ENCODE peak calls at places on chromosomes 12 and 14, in eight cellular contexts. One of them, this sample, is unnamed.

GRCh38 chr14:100540141-100540925 is 46.9 kb downstream of the BEGAIN start:
- DNase-seq in fibroblast of the conjunctiva: no peak
- DNase-seq in psoas muscle: peak; percentile 7
- DNase-seq in activated CD4-positive, alpha-beta T cell treated with anti-CD3 and anti-CD28 coated beads, Interleukin-2, amount 50 U/mL, for 1 hour: no peak
- DNase-seq in cerebellum: no peak
- DNase-seq in T-helper 2 cell treated with Interferon-gamma antibody and Interleukin-4, amounts not matched to agents 5 μg/mL and 100 μg/mL, for 36 hours: no peak
- DNase-seq in Right ventricle myocardium inferior: peak; percentile 28
- DNase-seq in choroid plexus epithelial cell: no peak
- DNase-seq in this sample: no peak

GRCh38 chr12:114616081-114616480 is 67.9 kb downstream of the TBX3 start:
- DNase-seq in psoas muscle: no peak
- DNase-seq in fibroblast of the conjunctiva: no peak
- DNase-seq in Right ventricle myocardium inferior: no peak
- DNase-seq in T-helper 2 cell treated with Interferon-gamma antibody and Interleukin-4, amounts not matched to agents 5 μg/mL and 100 μg/mL, for 36 hours: no peak
- DNase-seq in cerebellum: no peak
- DNase-seq in choroid plexus epithelial cell: no peak
- DNase-seq in activated CD4-positive, alpha-beta T cell treated with anti-CD3 and anti-CD28 coated beads, Interleukin-2, amount 50 U/mL, for 1 hour: no peak
- DNase-seq in this sample: no peak

GRCh38 chr14:68976160-68977067 is 2.7 kb downstream of the ACTN1 start:
- DNase-seq in choroid plexus epithelial cell: peak; percentile 19
- DNase-seq in psoas muscle: peak; percentile 26
- DNase-seq in fibroblast of the conjunctiva: peak; percentile 22
- DNase-seq in Right ventricle myocardium inferior: peak; percentile 77
- DNase-seq in activated CD4-positive, alpha-beta T cell treated with anti-CD3 and anti-CD28 coated beads, Interleukin-2, amount 50 U/mL, for 1 hour: no peak
- DNase-seq in T-helper 2 cell treated with Interferon-gamma antibody and Interleukin-4, amounts not matched to agents 5 μg/mL and 100 μg/mL, for 36 hours: no peak
- DNase-seq in cerebellum: peak; percentile 36
- DNase-seq in this sample: peak; percentile 37

GRCh38 chr12:80058586-80058985 is 40.8 kb upstream of the OTOGL start:
- DNase-seq in Right ventricle myocardium inferior: no peak
- DNase-seq in activated CD4-positive, alpha-beta T cell treated with anti-CD3 and anti-CD28 coated beads, Interleukin-2, amount 50 U/mL, for 1 hour: no peak
- DNase-seq in fibroblast of the conjunctiva: no peak
- DNase-seq in T-helper 2 cell treated with Interferon-gamma antibody and Interleukin-4, amounts not matched to agents 5 μg/mL and 100 μg/mL, for 36 hours: no peak
- DNase-seq in psoas muscle: no peak
- DNase-seq in choroid plexus epithelial cell: no peak
- DNase-seq in cerebellum: no peak
- DNase-seq in this sample: no peak

GRCh38 chr12:51393676-51394545 is 2.7 kb upstream of the GALNT6 start:
- DNase-seq in psoas muscle: no peak
- DNase-seq in T-helper 2 cell treated with Interferon-gamma antibody and Interleukin-4, amounts not matched to agents 5 μg/mL and 100 μg/mL, for 36 hours: peak; percentile 51
- DNase-seq in Right ventricle myocardium inferior: no peak
- DNase-seq in fibroblast of the conjunctiva: no peak
- DNase-seq in choroid plexus epithelial cell: peak; percentile 59
- DNase-seq in activated CD4-positive, alpha-beta T cell treated with anti-CD3 and anti-CD28 coated beads, Interleukin-2, amount 50 U/mL, for 1 hour: peak; percentile 46
- DNase-seq in cerebellum: no peak
- DNase-seq in this sample: no peak

GRCh38 chr14:58395565-58395814 is 240 bp upstream of the TOMM20L start:
- DNase-seq in cerebellum: no peak
- DNase-seq in activated CD4-positive, alpha-beta T cell treated with anti-CD3 and anti-CD28 coated beads, Interleukin-2, amount 50 U/mL, for 1 hour: no peak
- DNase-seq in choroid plexus epithelial cell: no peak
- DNase-seq in fibroblast of the conjunctiva: no peak
- DNase-seq in T-helper 2 cell treated with Interferon-gamma antibody and Interleukin-4, amounts not matched to agents 5 μg/mL and 100 μg/mL, for 36 hours: no peak
- DNase-seq in Right ventricle myocardium inferior: no peak
- DNase-seq in psoas muscle: no peak
- DNase-seq in this sample: no peak

GRCh38 chr12:130087222-130087621 is 75.0 kb upstream of the FZD10 start:
- DNase-seq in cerebellum: no peak
- DNase-seq in psoas muscle: no peak
- DNase-seq in choroid plexus epithelial cell: no peak
- DNase-seq in Right ventricle myocardium inferior: no peak
- DNase-seq in T-helper 2 cell treated with Interferon-gamma antibody and Interleukin-4, amounts not matched to agents 5 μg/mL and 100 μg/mL, for 36 hours: no peak
- DNase-seq in activated CD4-positive, alpha-beta T cell treated with anti-CD3 and anti-CD28 coated beads, Interleukin-2, amount 50 U/mL, for 1 hour: no peak
- DNase-seq in fibroblast of the conjunctiva: no peak
- DNase-seq in this sample: no peak

GRCh38 chr14:64973026-64973442 is 898 bp upstream of the RAB15 start:
- DNase-seq in Right ventricle myocardium inferior: no peak
- DNase-seq in cerebellum: no peak
- DNase-seq in T-helper 2 cell treated with Interferon-gamma antibody and Interleukin-4, amounts not matched to agents 5 μg/mL and 100 μg/mL, for 36 hours: no peak
- DNase-seq in fibroblast of the conjunctiva: no peak
- DNase-seq in psoas muscle: no peak
- DNase-seq in activated CD4-positive, alpha-beta T cell treated with anti-CD3 and anti-CD28 coated beads, Interleukin-2, amount 50 U/mL, for 1 hour: no peak
- DNase-seq in choroid plexus epithelial cell: no peak
- DNase-seq in this sample: no peak

GRCh38 chr14:35927727-35928126 is 101.6 kb downstream of the BRMS1L start:
- DNase-seq in choroid plexus epithelial cell: no peak
- DNase-seq in T-helper 2 cell treated with Interferon-gamma antibody and Interleukin-4, amounts not matched to agents 5 μg/mL and 100 μg/mL, for 36 hours: no peak
- DNase-seq in activated CD4-positive, alpha-beta T cell treated with anti-CD3 and anti-CD28 coated beads, Interleukin-2, amount 50 U/mL, for 1 hour: no peak
- DNase-seq in Right ventricle myocardium inferior: no peak
- DNase-seq in psoas muscle: no peak
- DNase-seq in cerebellum: no peak
- DNase-seq in fibroblast of the conjunctiva: no peak
- DNase-seq in this sample: no peak

GRCh38 chr12:87656311-87656710 is 372.9 kb downstream of the C12orf50 start:
- DNase-seq in T-helper 2 cell treated with Interferon-gamma antibody and Interleukin-4, amounts not matched to agents 5 μg/mL and 100 μg/mL, for 36 hours: no peak
- DNase-seq in choroid plexus epithelial cell: no peak
- DNase-seq in fibroblast of the conjunctiva: no peak
- DNase-seq in psoas muscle: no peak
- DNase-seq in activated CD4-positive, alpha-beta T cell treated with anti-CD3 and anti-CD28 coated beads, Interleukin-2, amount 50 U/mL, for 1 hour: no peak
- DNase-seq in cerebellum: no peak
- DNase-seq in Right ventricle myocardium inferior: no peak
- DNase-seq in this sample: no peak

GRCh38 chr12:63151061-63151897 is at the start of gene AVPR1A:
- DNase-seq in choroid plexus epithelial cell: peak; percentile 4
- DNase-seq in activated CD4-positive, alpha-beta T cell treated with anti-CD3 and anti-CD28 coated beads, Interleukin-2, amount 50 U/mL, for 1 hour: no peak
- DNase-seq in psoas muscle: peak; percentile 19
- DNase-seq in T-helper 2 cell treated with Interferon-gamma antibody and Interleukin-4, amounts not matched to agents 5 μg/mL and 100 μg/mL, for 36 hours: no peak
- DNase-seq in fibroblast of the conjunctiva: no peak
- DNase-seq in cerebellum: no peak
- DNase-seq in Right ventricle myocardium inferior: no peak
- DNase-seq in this sample: no peak

GRCh38 chr12:58367041-58367440 is 425.7 kb downstream of the ATP23 start:
- DNase-seq in cerebellum: no peak
- DNase-seq in Right ventricle myocardium inferior: no peak
- DNase-seq in activated CD4-positive, alpha-beta T cell treated with anti-CD3 and anti-CD28 coated beads, Interleukin-2, amount 50 U/mL, for 1 hour: no peak
- DNase-seq in T-helper 2 cell treated with Interferon-gamma antibody and Interleukin-4, amounts not matched to agents 5 μg/mL and 100 μg/mL, for 36 hours: no peak
- DNase-seq in fibroblast of the conjunctiva: no peak
- DNase-seq in choroid plexus epithelial cell: no peak
- DNase-seq in psoas muscle: no peak
- DNase-seq in this sample: no peak

GRCh38 chr14:59583755-59584154 is 7.1 kb upstream of the CCDC175 start:
- DNase-seq in cerebellum: peak; percentile 58
- DNase-seq in choroid plexus epithelial cell: peak; percentile 74
- DNase-seq in psoas muscle: no peak
- DNase-seq in activated CD4-positive, alpha-beta T cell treated with anti-CD3 and anti-CD28 coated beads, Interleukin-2, amount 50 U/mL, for 1 hour: no peak
- DNase-seq in fibroblast of the conjunctiva: no peak
- DNase-seq in T-helper 2 cell treated with Interferon-gamma antibody and Interleukin-4, amounts not matched to agents 5 μg/mL and 100 μg/mL, for 36 hours: no peak
- DNase-seq in Right ventricle myocardium inferior: no peak
- DNase-seq in this sample: no peak

GRCh38 chr12:20368653-20369163 is 371 bp downstream of the PDE3A start:
- DNase-seq in activated CD4-positive, alpha-beta T cell treated with anti-CD3 and anti-CD28 coated beads, Interleukin-2, amount 50 U/mL, for 1 hour: no peak
- DNase-seq in psoas muscle: peak; percentile 33
- DNase-seq in choroid plexus epithelial cell: peak; percentile 64
- DNase-seq in cerebellum: peak; percentile 46
- DNase-seq in fibroblast of the conjunctiva: peak; percentile 5
- DNase-seq in T-helper 2 cell treated with Interferon-gamma antibody and Interleukin-4, amounts not matched to agents 5 μg/mL and 100 μg/mL, for 36 hours: no peak
- DNase-seq in Right ventricle myocardium inferior: no peak
- DNase-seq in this sample: peak; percentile 15

GRCh38 chr12:18818584-18818983 is 80.7 kb downstream of the CAPZA3 start:
- DNase-seq in activated CD4-positive, alpha-beta T cell treated with anti-CD3 and anti-CD28 coated beads, Interleukin-2, amount 50 U/mL, for 1 hour: no peak
- DNase-seq in choroid plexus epithelial cell: no peak
- DNase-seq in cerebellum: no peak
- DNase-seq in T-helper 2 cell treated with Interferon-gamma antibody and Interleukin-4, amounts not matched to agents 5 μg/mL and 100 μg/mL, for 36 hours: no peak
- DNase-seq in psoas muscle: no peak
- DNase-seq in Right ventricle myocardium inferior: no peak
- DNase-seq in fibroblast of the conjunctiva: no peak
- DNase-seq in this sample: no peak

GRCh38 chr12:52615208-52615868 is 3.0 kb downstream of the KRT73 start:
- DNase-seq in T-helper 2 cell treated with Interferon-gamma antibody and Interleukin-4, amounts not matched to agents 5 μg/mL and 100 μg/mL, for 36 hours: peak; percentile 34
- DNase-seq in Right ventricle myocardium inferior: no peak
- DNase-seq in cerebellum: no peak
- DNase-seq in psoas muscle: no peak
- DNase-seq in activated CD4-positive, alpha-beta T cell treated with anti-CD3 and anti-CD28 coated beads, Interleukin-2, amount 50 U/mL, for 1 hour: no peak
- DNase-seq in choroid plexus epithelial cell: no peak
- DNase-seq in fibroblast of the conjunctiva: no peak
- DNase-seq in this sample: no peak

GRCh38 chr12:46585854-46586621 is 213.5 kb upstream of the SLC38A2 start:
- DNase-seq in fibroblast of the conjunctiva: peak; percentile 71
- DNase-seq in choroid plexus epithelial cell: peak; percentile 91
- DNase-seq in psoas muscle: no peak
- DNase-seq in activated CD4-positive, alpha-beta T cell treated with anti-CD3 and anti-CD28 coated beads, Interleukin-2, amount 50 U/mL, for 1 hour: peak; percentile 16
- DNase-seq in Right ventricle myocardium inferior: no peak
- DNase-seq in T-helper 2 cell treated with Interferon-gamma antibody and Interleukin-4, amounts not matched to agents 5 μg/mL and 100 μg/mL, for 36 hours: no peak
- DNase-seq in cerebellum: no peak
- DNase-seq in this sample: no peak

GRCh38 chr12:81596558-81596957 is 162.6 kb downstream of the PPFIA2 start:
- DNase-seq in fibroblast of the conjunctiva: no peak
- DNase-seq in psoas muscle: no peak
- DNase-seq in T-helper 2 cell treated with Interferon-gamma antibody and Interleukin-4, amounts not matched to agents 5 μg/mL and 100 μg/mL, for 36 hours: no peak
- DNase-seq in choroid plexus epithelial cell: no peak
- DNase-seq in Right ventricle myocardium inferior: no peak
- DNase-seq in cerebellum: no peak
- DNase-seq in activated CD4-positive, alpha-beta T cell treated with anti-CD3 and anti-CD28 coated beads, Interleukin-2, amount 50 U/mL, for 1 hour: no peak
- DNase-seq in this sample: no peak

GRCh38 chr12:42735869-42736361 is 146.4 kb upstream of the PRICKLE1 start:
- DNase-seq in choroid plexus epithelial cell: no peak
- DNase-seq in psoas muscle: peak; percentile 27
- DNase-seq in T-helper 2 cell treated with Interferon-gamma antibody and Interleukin-4, amounts not matched to agents 5 μg/mL and 100 μg/mL, for 36 hours: no peak
- DNase-seq in Right ventricle myocardium inferior: peak; percentile 69
- DNase-seq in cerebellum: peak; percentile 15
- DNase-seq in activated CD4-positive, alpha-beta T cell treated with anti-CD3 and anti-CD28 coated beads, Interleukin-2, amount 50 U/mL, for 1 hour: no peak
- DNase-seq in fibroblast of the conjunctiva: no peak
- DNase-seq in this sample: no peak

GRCh38 chr12:108821407-108822397 is 35.7 kb downstream of the SSH1 start:
- DNase-seq in choroid plexus epithelial cell: peak; percentile 61
- DNase-seq in activated CD4-positive, alpha-beta T cell treated with anti-CD3 and anti-CD28 coated beads, Interleukin-2, amount 50 U/mL, for 1 hour: no peak
- DNase-seq in cerebellum: no peak
- DNase-seq in T-helper 2 cell treated with Interferon-gamma antibody and Interleukin-4, amounts not matched to agents 5 μg/mL and 100 μg/mL, for 36 hours: peak; percentile 51
- DNase-seq in fibroblast of the conjunctiva: no peak
- DNase-seq in psoas muscle: no peak
- DNase-seq in Right ventricle myocardium inferior: no peak
- DNase-seq in this sample: no peak

GRCh38 chr14:29339491-29339890 is 572.9 kb downstream of the FOXG1 start:
- DNase-seq in choroid plexus epithelial cell: peak; percentile 25
- DNase-seq in activated CD4-positive, alpha-beta T cell treated with anti-CD3 and anti-CD28 coated beads, Interleukin-2, amount 50 U/mL, for 1 hour: no peak
- DNase-seq in T-helper 2 cell treated with Interferon-gamma antibody and Interleukin-4, amounts not matched to agents 5 μg/mL and 100 μg/mL, for 36 hours: no peak
- DNase-seq in cerebellum: no peak
- DNase-seq in Right ventricle myocardium inferior: no peak
- DNase-seq in fibroblast of the conjunctiva: no peak
- DNase-seq in psoas muscle: no peak
- DNase-seq in this sample: no peak

This sample was measured in frontal cortex.